ENCODE peak calls at places on chromosomes 1 and 21, in seven cellular contexts. One of them, this sample, is unnamed.

GRCh38 chr1:43913666-43914325 is 19.8 kb upstream of the ARTN start:
- DNase-seq in H1: no peak
- DNase-seq in RWPE1: no peak
- DNase-seq in OCI-LY7: no peak
- DNase-seq in hepatocyte: no peak
- DNase-seq in AG04450: no peak
- DNase-seq in CD4-positive, alpha-beta T cell: no peak
- DNase-seq in this sample: peak; percentile 91

GRCh38 chr1:19712928-19713327 is 48.3 kb downstream of the HTR6 start:
- DNase-seq in H1: no peak
- DNase-seq in RWPE1: no peak
- DNase-seq in OCI-LY7: no peak
- DNase-seq in hepatocyte: no peak
- DNase-seq in AG04450: no peak
- DNase-seq in CD4-positive, alpha-beta T cell: no peak
- DNase-seq in this sample: no peak

GRCh38 chr1:111199881-111200801 is at the start of gene DENND2D:
- DNase-seq in H1: no peak
- DNase-seq in RWPE1: no peak
- DNase-seq in OCI-LY7: no peak
- DNase-seq in hepatocyte: no peak
- DNase-seq in AG04450: no peak
- DNase-seq in CD4-positive, alpha-beta T cell: peak; percentile 57
- DNase-seq in this sample: no peak

GRCh38 chr1:2237773-2238172 is 9.7 kb downstream of the SKI start:
- DNase-seq in H1: no peak
- DNase-seq in RWPE1: no peak
- DNase-seq in OCI-LY7: no peak
- DNase-seq in hepatocyte: no peak
- DNase-seq in AG04450: no peak
- DNase-seq in CD4-positive, alpha-beta T cell: no peak
- DNase-seq in this sample: no peak

GRCh38 chr1:235008239-235008638 is 120.4 kb downstream of the TOMM20 start:
- DNase-seq in H1: no peak
- DNase-seq in RWPE1: no peak
- DNase-seq in OCI-LY7: no peak
- DNase-seq in hepatocyte: no peak
- DNase-seq in AG04450: no peak
- DNase-seq in CD4-positive, alpha-beta T cell: no peak
- DNase-seq in this sample: no peak

GRCh38 chr1:201468501-201468843 is 516 bp downstream of the PHLDA3 start:
- DNase-seq in H1: no peak
- DNase-seq in RWPE1: no peak
- DNase-seq in OCI-LY7: no peak
- DNase-seq in hepatocyte: peak; percentile 64
- DNase-seq in AG04450: no peak
- DNase-seq in CD4-positive, alpha-beta T cell: no peak
- DNase-seq in this sample: peak; percentile 60

GRCh38 chr1:165949335-165950130 is 122.1 kb downstream of the UCK2 start:
- DNase-seq in H1: no peak
- DNase-seq in RWPE1: peak; percentile 11
- DNase-seq in OCI-LY7: no peak
- DNase-seq in hepatocyte: peak; percentile 44
- DNase-seq in AG04450: no peak
- DNase-seq in CD4-positive, alpha-beta T cell: no peak
- DNase-seq in this sample: no peak

GRCh38 chr1:234841710-234842231 is 231.8 kb upstream of the IRF2BP2 start:
- DNase-seq in H1: no peak
- DNase-seq in RWPE1: no peak
- DNase-seq in OCI-LY7: peak; percentile 54
- DNase-seq in hepatocyte: no peak
- DNase-seq in AG04450: no peak
- DNase-seq in CD4-positive, alpha-beta T cell: no peak
- DNase-seq in this sample: no peak

GRCh38 chr1:246284021-246284420 is 223.1 kb downstream of the SMYD3 start:
- DNase-seq in H1: no peak
- DNase-seq in RWPE1: no peak
- DNase-seq in OCI-LY7: no peak
- DNase-seq in hepatocyte: peak; percentile 9
- DNase-seq in AG04450: peak; percentile 49
- DNase-seq in CD4-positive, alpha-beta T cell: no peak
- DNase-seq in this sample: no peak

GRCh38 chr1:70487910-70488665 is 77.0 kb downstream of the CTH start:
- DNase-seq in H1: peak; percentile 23
- DNase-seq in RWPE1: peak; percentile 14
- DNase-seq in OCI-LY7: peak; percentile 56
- DNase-seq in hepatocyte: peak; percentile 42
- DNase-seq in AG04450: no peak
- DNase-seq in CD4-positive, alpha-beta T cell: no peak
- DNase-seq in this sample: peak; percentile 82

GRCh38 chr1:94597701-94598100 is 56.1 kb upstream of the F3 start:
- DNase-seq in H1: no peak
- DNase-seq in RWPE1: peak; percentile 31
- DNase-seq in OCI-LY7: no peak
- DNase-seq in hepatocyte: no peak
- DNase-seq in AG04450: no peak
- DNase-seq in CD4-positive, alpha-beta T cell: no peak
- DNase-seq in this sample: no peak

GRCh38 chr1:1573843-1574720 is 581 bp downstream of the SSU72 start:
- DNase-seq in H1: no peak
- DNase-seq in RWPE1: peak; percentile 68
- DNase-seq in OCI-LY7: peak; percentile 84
- DNase-seq in hepatocyte: peak; percentile 81
- DNase-seq in AG04450: no peak
- DNase-seq in CD4-positive, alpha-beta T cell: peak; percentile 56
- DNase-seq in this sample: peak; percentile 83

GRCh38 chr21:44805859-44806258 is 4.2 kb upstream of the UBE2G2 start:
- DNase-seq in H1: no peak
- DNase-seq in RWPE1: no peak
- DNase-seq in OCI-LY7: no peak
- DNase-seq in hepatocyte: no peak
- DNase-seq in AG04450: no peak
- DNase-seq in CD4-positive, alpha-beta T cell: no peak
- DNase-seq in this sample: no peak

GRCh38 chr1:3996846-3997705 is 97.0 kb upstream of the C1orf174 start:
- DNase-seq in H1: no peak
- DNase-seq in RWPE1: no peak
- DNase-seq in OCI-LY7: no peak
- DNase-seq in hepatocyte: no peak
- DNase-seq in AG04450: no peak
- DNase-seq in CD4-positive, alpha-beta T cell: no peak
- DNase-seq in this sample: no peak

GRCh38 chr1:202067188-202067977 is 55.3 kb upstream of the GPR37L1 start:
- DNase-seq in H1: no peak
- DNase-seq in RWPE1: no peak
- DNase-seq in OCI-LY7: no peak
- DNase-seq in hepatocyte: no peak
- DNase-seq in AG04450: no peak
- DNase-seq in CD4-positive, alpha-beta T cell: no peak
- DNase-seq in this sample: no peak

GRCh38 chr1:11749203-11749689 is 12.7 kb upstream of the C1orf167 start:
- DNase-seq in H1: no peak
- DNase-seq in RWPE1: peak; percentile 56
- DNase-seq in OCI-LY7: no peak
- DNase-seq in hepatocyte: peak; percentile 43
- DNase-seq in AG04450: no peak
- DNase-seq in CD4-positive, alpha-beta T cell: peak; percentile 28
- DNase-seq in this sample: peak; percentile 55

GRCh38 chr1:225835752-225836151 is 25.8 kb downstream of the EPHX1 start:
- DNase-seq in H1: no peak
- DNase-seq in RWPE1: no peak
- DNase-seq in OCI-LY7: no peak
- DNase-seq in hepatocyte: no peak
- DNase-seq in AG04450: no peak
- DNase-seq in CD4-positive, alpha-beta T cell: no peak
- DNase-seq in this sample: no peak

GRCh38 chr1:150477733-150478132 is 9.5 kb upstream of the TARS2 start:
- DNase-seq in H1: no peak
- DNase-seq in RWPE1: peak; percentile 89
- DNase-seq in OCI-LY7: no peak
- DNase-seq in hepatocyte: peak; percentile 39
- DNase-seq in AG04450: peak; percentile 33
- DNase-seq in CD4-positive, alpha-beta T cell: no peak
- DNase-seq in this sample: no peak

GRCh38 chr1:223363856-223364684 is at the start of gene SUSD4:
- DNase-seq in H1: no peak
- DNase-seq in RWPE1: peak; percentile 31
- DNase-seq in OCI-LY7: peak; percentile 62
- DNase-seq in hepatocyte: peak; percentile 76
- DNase-seq in AG04450: no peak
- DNase-seq in CD4-positive, alpha-beta T cell: peak; percentile 71
- DNase-seq in this sample: peak; percentile 52

GRCh38 chr1:245434285-245434684 is 279.5 kb downstream of the KIF26B start:
- DNase-seq in H1: no peak
- DNase-seq in RWPE1: no peak
- DNase-seq in OCI-LY7: no peak
- DNase-seq in hepatocyte: no peak
- DNase-seq in AG04450: no peak
- DNase-seq in CD4-positive, alpha-beta T cell: no peak
- DNase-seq in this sample: peak; percentile 11

GRCh38 chr1:3566951-3567350 is 44.4 kb downstream of the MEGF6 start:
- DNase-seq in H1: no peak
- DNase-seq in RWPE1: no peak
- DNase-seq in OCI-LY7: no peak
- DNase-seq in hepatocyte: no peak
- DNase-seq in AG04450: no peak
- DNase-seq in CD4-positive, alpha-beta T cell: no peak
- DNase-seq in this sample: no peak

GRCh38 chr1:177646757-177647730 is 322.8 kb downstream of the SEC16B start:
- DNase-seq in H1: no peak
- DNase-seq in RWPE1: no peak
- DNase-seq in OCI-LY7: no peak
- DNase-seq in hepatocyte: no peak
- DNase-seq in AG04450: no peak
- DNase-seq in CD4-positive, alpha-beta T cell: no peak
- DNase-seq in this sample: no peak

GRCh38 chr1:40562185-40562584 is 30.7 kb downstream of the ZNF684 start:
- DNase-seq in H1: no peak
- DNase-seq in RWPE1: no peak
- DNase-seq in OCI-LY7: no peak
- DNase-seq in hepatocyte: no peak
- DNase-seq in AG04450: no peak
- DNase-seq in CD4-positive, alpha-beta T cell: no peak
- DNase-seq in this sample: no peak

GRCh38 chr1:200666309-200666708 is 3.4 kb downstream of the DDX59 start:
- DNase-seq in H1: no peak
- DNase-seq in RWPE1: no peak
- DNase-seq in OCI-LY7: no peak
- DNase-seq in hepatocyte: no peak
- DNase-seq in AG04450: no peak
- DNase-seq in CD4-positive, alpha-beta T cell: no peak
- DNase-seq in this sample: no peak

GRCh38 chr1:45282346-45282745 is 44.3 kb upstream of the HPDL start:
- DNase-seq in H1: no peak
- DNase-seq in RWPE1: no peak
- DNase-seq in OCI-LY7: no peak
- DNase-seq in hepatocyte: no peak
- DNase-seq in AG04450: no peak
- DNase-seq in CD4-positive, alpha-beta T cell: no peak
- DNase-seq in this sample: no peak

GRCh38 chr1:153677718-153678518 is 570 bp upstream of the NPR1 start:
- DNase-seq in H1: no peak
- DNase-seq in RWPE1: peak; percentile 60
- DNase-seq in OCI-LY7: peak; percentile 71
- DNase-seq in hepatocyte: peak; percentile 70
- DNase-seq in AG04450: no peak
- DNase-seq in CD4-positive, alpha-beta T cell: peak; percentile 40
- DNase-seq in this sample: peak; percentile 64

DNA sequence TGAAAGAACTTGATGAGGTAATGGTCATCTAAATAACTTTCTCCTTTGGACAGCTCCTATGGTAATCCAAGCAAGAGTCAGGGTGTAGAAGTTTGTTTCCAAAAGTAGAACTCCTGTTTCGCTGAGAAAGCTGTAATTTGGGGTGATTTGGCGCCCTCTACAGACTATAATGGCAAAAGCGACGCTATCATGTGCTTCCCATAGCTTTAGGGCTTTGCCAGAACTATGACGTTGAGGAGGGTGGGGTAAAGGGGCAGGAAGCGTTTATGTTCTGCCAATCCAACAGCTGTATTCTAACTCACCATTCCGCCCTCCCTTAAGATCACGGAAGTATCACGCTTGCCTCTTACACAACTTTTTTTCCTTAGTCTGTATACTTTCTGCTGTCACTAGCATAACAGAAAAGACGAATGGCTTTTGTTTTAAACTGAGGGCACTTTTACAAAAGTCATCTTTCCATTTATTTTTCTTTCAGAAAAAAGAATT is at the start of gene FMO4:
- DNase-seq in H1: peak; percentile 69
- DNase-seq in RWPE1: peak; percentile 98
- DNase-seq in OCI-LY7: peak; percentile 98
- DNase-seq in hepatocyte: peak; percentile 97
- DNase-seq in AG04450: peak; percentile 97
- DNase-seq in CD4-positive, alpha-beta T cell: peak; percentile 63
- DNase-seq in this sample: peak; percentile 99
- H3K27ac ChIP-seq in H1: no peak within 1 kb of the TSS
- H3K27ac ChIP-seq in RWPE1: no peak within 1 kb of the TSS
- H3K27ac ChIP-seq in OCI-LY7: peak within 1 kb of the TSS; percentile 52
- H3K27ac ChIP-seq in hepatocyte: peak within 1 kb of the TSS; percentile 79
- H3K27ac ChIP-seq in AG04450: no peak within 1 kb of the TSS
- H3K27ac ChIP-seq in CD4-positive, alpha-beta T cell: no peak within 1 kb of the TSS
- H3K27ac ChIP-seq in this sample: peak within 1 kb of the TSS; percentile 59

DNA sequence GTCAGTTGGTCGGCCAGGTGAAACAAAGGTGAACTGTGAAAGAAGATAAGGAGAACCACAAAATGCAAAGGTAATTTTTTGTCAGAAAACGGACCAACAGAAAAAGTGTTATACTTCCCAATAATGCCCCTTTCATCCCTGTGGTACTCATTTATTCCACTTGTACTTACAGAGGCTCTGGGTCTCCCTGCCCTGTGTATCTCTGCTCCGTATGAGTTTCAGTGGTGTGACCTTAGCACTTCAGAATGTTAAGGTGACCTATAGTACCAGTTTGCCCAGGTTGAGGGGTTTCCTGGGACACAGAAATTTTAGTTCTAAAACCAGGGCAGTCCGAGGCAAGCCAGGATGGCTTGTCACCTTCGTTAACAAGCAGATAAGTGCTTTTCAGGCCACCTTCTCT is 254.8 kb downstream of the OLFM3 start:
- DNase-seq in H1: no peak
- DNase-seq in RWPE1: peak; percentile 11
- DNase-seq in OCI-LY7: no peak
- DNase-seq in hepatocyte: no peak
- DNase-seq in AG04450: no peak
- DNase-seq in CD4-positive, alpha-beta T cell: no peak
- DNase-seq in this sample: no peak
- TF ChIP-seq CTCF in H1: no peak
- TF ChIP-seq CTCF in RWPE1: no peak
- TF ChIP-seq CTCF in OCI-LY7: no peak
- TF ChIP-seq CTCF in hepatocyte: no peak
- TF ChIP-seq CTCF in AG04450: no peak
- TF ChIP-seq CTCF in CD4-positive, alpha-beta T cell: no peak
- TF ChIP-seq CTCF in this sample: no peak

GRCh38 chr1:8170059-8170835 is 144.1 kb upstream of the ERRFI1 start:
- DNase-seq in H1: no peak
- DNase-seq in RWPE1: no peak
- DNase-seq in OCI-LY7: no peak
- DNase-seq in hepatocyte: peak; percentile 69
- DNase-seq in AG04450: no peak
- DNase-seq in CD4-positive, alpha-beta T cell: no peak
- DNase-seq in this sample: no peak
- H3K27ac ChIP-seq in H1: no peak overlapping the region
- H3K27ac ChIP-seq in RWPE1: peak overlapping the region; percentile 82
- H3K27ac ChIP-seq in OCI-LY7: no peak overlapping the region
- H3K27ac ChIP-seq in hepatocyte: peak overlapping the region; percentile 96
- H3K27ac ChIP-seq in AG04450: no peak overlapping the region
- H3K27ac ChIP-seq in CD4-positive, alpha-beta T cell: no peak overlapping the region
- H3K27ac ChIP-seq in this sample: peak overlapping the region; percentile 55

GRCh38 chr1:155170101-155170785 is 2.9 kb downstream of the KRTCAP2 start:
- DNase-seq in H1: no peak
- DNase-seq in RWPE1: no peak
- DNase-seq in OCI-LY7: no peak
- DNase-seq in hepatocyte: no peak
- DNase-seq in AG04450: no peak
- DNase-seq in CD4-positive, alpha-beta T cell: no peak
- DNase-seq in this sample: no peak
- TF ChIP-seq CTCF in H1: no peak
- TF ChIP-seq CTCF in RWPE1: no peak
- TF ChIP-seq CTCF in OCI-LY7: no peak
- TF ChIP-seq CTCF in hepatocyte: no peak
- TF ChIP-seq CTCF in AG04450: no peak
- TF ChIP-seq CTCF in CD4-positive, alpha-beta T cell: no peak
- TF ChIP-seq CTCF in this sample: no peak

This sample was measured in A673.